ENCODE peak calls at places on chromosome 19, in four cellular contexts. P is HepG2, U is H1, V is K562. L is an unnamed sample.

GRCh38 chr19:16371540-16371986 is 46.9 kb downstream of the KLF2 start:
- DNase-seq in P (no peak), U (no peak), V (peak; percentile 75), L (peak; percentile 79)

GRCh38 chr19:28208745-28209144 is 1004.2 kb downstream of the UQCRFS1 start:
- DNase-seq in P (no peak), U (no peak), V (no peak), L (no peak)

GRCh38 chr19:10142701-10143375 is 23.1 kb upstream of the EIF3G start:
- DNase-seq in P (no peak), U (no peak), V (no peak), L (no peak)

GRCh38 chr19:3357731-3358391 is 8.5 kb upstream of the NFIC start:
- DNase-seq in P (no peak), U (no peak), V (peak; percentile 66), L (no peak)

GRCh38 chr19:43589680-43590079 is 6.3 kb downstream of the IRGQ start:
- DNase-seq in P (no peak), U (no peak), V (no peak), L (no peak)

GRCh38 chr19:12155324-12155723 is 1.2 kb downstream of the ZNF625 start:
- DNase-seq in P (no peak), U (no peak), V (no peak), L (no peak)

GRCh38 chr19:46878613-46879375 is 18.0 kb downstream of the ARHGAP35 start:
- DNase-seq in P (no peak), U (no peak), V (no peak), L (no peak)

GRCh38 chr19:38551450-38551813 is 66.3 kb downstream of the MAP4K1 start:
- DNase-seq in P (no peak), U (no peak), V (peak; percentile 61), L (peak; percentile 52)

GRCh38 chr19:53958168-53958571 is 4.6 kb upstream of the CACNG8 start:
- DNase-seq in P (no peak), U (no peak), V (no peak), L (no peak)

GRCh38 chr19:58572818-58573657 is at the start of gene MZF1:
- DNase-seq in P (peak; percentile 99), U (peak; percentile 99), V (peak; percentile 100), L (peak; percentile 99)

GRCh38 chr19:13881231-13881691 is 4.3 kb downstream of the NANOS3 start:
- DNase-seq in P (peak; percentile 45), U (peak; percentile 38), V (no peak), L (no peak)

GRCh38 chr19:16875584-16876555 is 12.9 kb upstream of the F2RL3 start:
- DNase-seq in P (no peak), U (no peak), V (no peak), L (no peak)

GRCh38 chr19:57689750-57690149 is 8.0 kb downstream of the ZNF551 start:
- DNase-seq in P (no peak), U (no peak), V (no peak), L (no peak)

GRCh38 chr19:51651216-51651846 is 4.7 kb upstream of the SIGLEC14 start:
- DNase-seq in P (no peak), U (no peak), V (peak; percentile 17), L (no peak)

GRCh38 chr19:46697142-46697960 is 19.6 kb downstream of the PRKD2 start:
- DNase-seq in P (no peak), U (peak; percentile 96), V (peak; percentile 99), L (no peak)

GRCh38 chr19:44812142-44812718 is 3.3 kb downstream of the BCAM start:
- DNase-seq in P (peak; percentile 64), U (no peak), V (no peak), L (no peak)

GRCh38 chr19:30629086-30629485 is 256.9 kb downstream of the ZNF536 start:
- DNase-seq in P (no peak), U (no peak), V (no peak), L (no peak)

GRCh38 chr19:5987077-5987818 is 9.3 kb upstream of the RANBP3 start:
- DNase-seq in P (peak; percentile 90), U (peak; percentile 41), V (peak; percentile 87), L (peak; percentile 19)

GRCh38 chr19:5983367-5983955 is 5.5 kb upstream of the RANBP3 start:
- DNase-seq in P (no peak), U (no peak), V (peak; percentile 30), L (no peak)

GRCh38 chr19:5989388-5990074 is 11.6 kb upstream of the RANBP3 start:
- DNase-seq in P (no peak), U (no peak), V (no peak), L (no peak)

GRCh38 chr19:5988520-5989387 is 10.8 kb upstream of the RANBP3 start:
- DNase-seq in P (no peak), U (no peak), V (peak; percentile 36), L (no peak)

DNA sequence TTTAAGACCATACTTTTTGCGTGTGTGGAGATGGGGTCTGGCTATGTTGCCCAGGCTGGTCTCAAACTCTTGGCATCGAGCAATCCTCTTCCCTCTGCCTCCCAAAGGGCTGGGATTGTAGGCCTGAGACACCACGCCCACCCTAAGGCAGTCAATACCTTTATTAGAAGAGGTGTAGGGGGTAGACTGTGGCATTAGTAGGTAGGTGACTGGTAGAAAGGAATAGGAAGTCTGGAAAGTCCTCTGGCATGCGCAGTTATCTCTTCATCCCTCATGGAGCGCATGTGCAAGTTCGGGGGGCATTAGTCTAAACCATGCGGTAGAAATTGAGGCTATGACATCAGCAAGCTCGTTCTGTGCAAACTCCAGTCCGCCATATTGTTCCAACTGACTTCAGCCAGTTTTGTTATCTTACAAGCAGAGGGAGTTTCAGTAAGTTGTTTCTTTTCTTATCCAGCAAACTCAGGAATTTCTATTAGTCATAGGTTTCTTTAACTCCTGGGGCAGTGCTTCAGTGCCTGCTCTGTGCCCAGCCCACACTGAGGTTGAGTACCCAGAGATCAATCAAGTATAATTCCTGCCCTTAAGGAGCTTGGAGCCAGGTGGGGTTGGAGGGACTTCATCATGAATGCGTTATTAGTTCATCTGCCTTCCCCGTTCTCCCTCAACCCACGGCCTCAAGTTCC is 7.3 kb upstream of the RANBP3 start:
- DNase-seq in P (no peak), U (no peak), V (peak; percentile 75), L (no peak)
- TF ChIP-seq BRCA1 in P (no peak), U (no peak), V (no peak), L (no peak)

GRCh38 chr19:49102303-49102702 is 11.9 kb upstream of the LIN7B start:
- DNase-seq in P (no peak), U (no peak), V (no peak), L (no peak)
- TF ChIP-seq CREB1 in P (no peak), U (no peak), V (no peak), L (no peak)

GRCh38 chr19:15149704-15150103 is 42.5 kb downstream of the SYDE1 start:
- DNase-seq in P (no peak), U (no peak), V (no peak), L (no peak)

GRCh38 chr19:15156391-15156790 is 44.4 kb downstream of the NOTCH3 start:
- DNase-seq in P (no peak), U (no peak), V (no peak), L (no peak)

GRCh38 chr19:15159251-15159650 is 41.5 kb downstream of the NOTCH3 start:
- DNase-seq in P (no peak), U (no peak), V (peak; percentile 14), L (no peak)

GRCh38 chr19:15155296-15155695 is 45.5 kb downstream of the NOTCH3 start:
- DNase-seq in P (no peak), U (no peak), V (no peak), L (no peak)

DNA sequence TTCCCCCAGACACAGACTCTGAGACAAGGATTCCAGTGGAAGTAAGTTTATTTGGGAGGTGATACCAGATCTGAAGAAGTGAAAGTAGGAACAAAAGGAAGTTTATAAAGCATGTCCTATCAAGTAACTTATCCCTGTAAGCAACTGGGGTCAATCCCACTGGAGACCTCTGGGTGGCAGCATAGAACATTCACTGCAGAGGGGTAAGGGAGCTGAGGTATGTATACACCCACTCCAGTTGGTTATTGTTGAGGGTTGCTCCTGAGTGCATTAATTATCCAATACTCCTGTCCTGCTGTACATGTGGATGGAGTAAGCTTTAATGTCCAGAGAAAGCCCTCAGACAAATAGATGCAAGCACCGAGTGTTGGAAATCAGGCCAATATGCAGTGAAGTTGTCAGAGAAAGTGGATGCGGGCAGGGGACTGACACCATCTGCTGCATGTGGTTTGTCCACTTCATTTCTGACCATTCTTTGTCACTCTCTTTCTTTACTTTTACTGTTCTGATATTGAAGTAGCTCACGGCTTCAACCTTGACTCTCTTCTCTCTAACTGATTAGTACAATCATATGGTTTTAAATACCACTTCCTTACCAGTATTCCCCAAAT is 46.7 kb downstream of the NOTCH3 start:
- DNase-seq in P (peak; percentile 49), U (no peak), V (peak; percentile 58), L (no peak)
- TF ChIP-seq ATF2 in P (no peak), U (no peak), V (no peak), L (no peak)

GRCh38 chr19:1746401-1747284 is 6.7 kb upstream of the ONECUT3 start:
- DNase-seq in P (no peak), U (peak; percentile 21), V (peak; percentile 54), L (no peak)
- TF ChIP-seq BRCA1 in P (no peak), U (no peak), V (no peak), L (no peak)

GRCh38 chr19:19420570-19421301 is 15.3 kb downstream of the GATAD2A start:
- DNase-seq in P (no peak), U (no peak), V (no peak), L (peak; percentile 87)
- TF ChIP-seq CREB1 in P (no peak), U (no peak), V (no peak), L (peak; percentile 10)

GRCh38 chr19:33060586-33060985 is 4.1 kb downstream of the RHPN2 start:
- DNase-seq in P (no peak), U (no peak), V (no peak), L (no peak)
- TF ChIP-seq ATF2 in P (no peak), U (no peak), V (no peak), L (no peak)

DNA sequence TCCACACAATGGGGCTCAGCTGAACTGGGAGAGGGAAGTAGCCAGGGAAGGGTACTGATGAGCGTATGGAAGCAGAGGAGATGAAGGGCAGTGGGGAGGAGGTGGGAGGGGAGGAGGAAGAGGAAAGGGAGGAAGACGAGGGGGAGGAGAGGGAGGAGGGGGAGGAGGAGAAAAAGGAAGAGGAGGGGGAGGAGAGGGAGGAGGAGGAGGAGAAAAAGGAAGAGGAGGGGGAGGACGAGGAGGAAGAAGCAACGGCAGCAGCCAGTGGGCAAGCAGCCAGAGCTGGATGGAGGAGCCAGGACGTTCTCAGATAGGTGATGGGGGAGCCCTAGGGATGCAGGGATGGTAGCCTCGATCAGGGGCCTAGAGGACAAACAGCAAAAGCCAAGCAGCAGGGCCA is 5.6 kb downstream of the CERS4 start:
- DNase-seq in P (no peak), U (no peak), V (no peak), L (no peak)
- TF ChIP-seq BRCA1 in P (no peak), U (no peak), V (no peak), L (no peak)

DNA sequence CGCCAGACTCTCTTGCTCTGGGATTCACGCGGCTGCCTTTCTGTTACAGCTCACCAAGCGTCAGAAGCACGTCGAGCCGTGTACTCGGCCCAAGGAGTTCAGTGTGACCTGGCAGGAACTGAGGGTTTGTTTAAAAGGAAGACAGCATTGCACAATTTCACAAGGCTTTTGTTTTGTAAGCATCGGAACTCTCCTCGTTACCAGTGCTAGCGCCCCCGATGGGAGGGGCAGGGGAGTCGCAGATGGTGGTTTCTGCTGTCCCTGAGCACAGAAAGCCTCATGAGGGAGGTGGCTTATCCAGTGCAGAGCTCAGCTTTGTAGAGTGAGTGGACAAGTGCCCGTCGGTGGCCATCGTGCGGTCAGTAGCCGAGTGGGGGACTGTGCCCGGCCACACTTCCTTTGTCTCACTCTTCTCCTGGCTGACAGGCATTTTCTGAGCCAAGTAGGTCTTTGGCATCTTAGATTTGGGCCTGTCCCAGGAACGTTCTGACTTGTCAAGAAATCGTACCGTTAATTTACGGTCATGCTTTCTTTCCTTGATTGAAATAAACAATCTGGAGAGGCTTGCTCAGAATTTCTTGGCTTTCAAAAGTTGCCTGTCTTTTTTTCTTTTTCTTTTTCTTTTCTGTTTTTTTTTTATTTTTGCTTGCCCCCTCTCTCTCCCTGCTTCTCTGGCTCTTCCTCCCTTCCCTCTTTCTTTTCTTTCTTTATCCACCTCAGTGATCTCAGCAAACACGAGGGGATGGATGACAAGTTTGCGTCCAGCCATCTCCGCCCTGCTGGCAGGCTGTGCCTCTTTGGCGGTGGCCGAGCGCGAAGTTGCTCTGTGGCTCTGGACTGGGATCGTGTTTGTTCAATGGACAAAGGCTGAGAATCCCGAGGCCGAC is 7.7 kb downstream of the KDM4B start:
- DNase-seq in P (peak; percentile 53), U (no peak), V (peak; percentile 34), L (no peak)
- TF ChIP-seq CREB1 in P (no peak), U (no peak), V (no peak), L (no peak)